ENCODE peak calls at places on chromosomes 13 and 19, in five cellular contexts. J, Z, V, H and I are unnamed samples.

GRCh38 chr13:58855283-58855682 is 1223.7 kb downstream of the PCDH17 start:
- DNase-seq in H (no peak), Z (no peak), V (no peak), J (no peak), I (no peak)

GRCh38 chr19:46618670-46619231 is 6.1 kb downstream of the PTGIR start:
- DNase-seq in V (no peak), H (no peak), Z (no peak), J (no peak), I (peak; percentile 39)

GRCh38 chr13:50353651-50354415 is 338.6 kb downstream of the KCNRG start:
- DNase-seq in Z (no peak), J (no peak), V (no peak), H (no peak), I (no peak)

GRCh38 chr13:25180795-25181537 is 8.9 kb upstream of the AMER2 start:
- DNase-seq in H (no peak), J (no peak), V (no peak), Z (no peak), I (no peak)

GRCh38 chr19:6510618-6511017 is 8.5 kb upstream of the TUBB4A start:
- DNase-seq in V (no peak), Z (no peak), J (no peak), H (no peak), I (no peak)

GRCh38 chr13:28530729-28531194 is 35.8 kb upstream of the FLT1 start:
- DNase-seq in H (no peak), J (no peak), V (no peak), Z (no peak), I (no peak)

GRCh38 chr19:34480971-34481821 is at the start of gene WTIP:
- DNase-seq in J (peak; percentile 88), H (peak; percentile 39), Z (no peak), V (no peak), I (peak; percentile 20)

GRCh38 chr13:32427852-32428580 is at the start of gene N4BP2L1:
- DNase-seq in Z (peak; percentile 84), H (peak; percentile 80), J (peak; percentile 87), V (peak; percentile 54), I (peak; percentile 41)

GRCh38 chr19:16197188-16197621 is 506 bp upstream of the AP1M1 start:
- DNase-seq in J (no peak), H (no peak), Z (no peak), V (peak; percentile 72), I (peak; percentile 92)

GRCh38 chr19:43534811-43535761 is 2.1 kb downstream of the ZNF575 start:
- DNase-seq in H (peak; percentile 59), J (peak; percentile 80), V (no peak), Z (peak; percentile 39), I (no peak)

GRCh38 chr19:16566161-16566560 is 6.1 kb downstream of the SLC35E1 start:
- DNase-seq in V (no peak), J (no peak), Z (peak; percentile 64), H (peak; percentile 42), I (no peak)